ENCODE peak calls at places on chromosome 18, in ten cellular contexts. V is A549, N is ovary, T is stomach, B is K562, U is transverse colon, I is tibial nerve, J is SK-N-SH, C is esophagus muscularis mucosa, H is GM12878. Q is an unnamed sample.

GRCh38 chr18:35581555-35582309 is at the start of gene GALNT1:
- DNase-seq in V (no peak), N (peak), T (no peak), B (peak), U (no peak), I (no peak), J (peak), C (no peak), H (no peak), Q (no peak)

GRCh38 chr18:67582488-67582887 is 66.0 kb upstream of the DSEL start:
- DNase-seq in V (no peak), N (no peak), T (no peak), B (no peak), U (no peak), I (no peak), J (no peak), C (no peak), H (no peak), Q (no peak)

GRCh38 chr18:22432672-22433137 is 15.0 kb upstream of the CTAGE1 start:
- DNase-seq in V (peak), N (peak), T (peak), B (peak), U (peak), I (peak), J (no peak), C (peak), H (no peak), Q (peak)

GRCh38 chr18:78238404-78239089 is 741.1 kb upstream of the SALL3 start:
- DNase-seq in V (no peak), N (no peak), T (no peak), B (no peak), U (no peak), I (no peak), J (no peak), C (peak), H (no peak), Q (no peak)

GRCh38 chr18:8701546-8702118 is 3.7 kb upstream of the MTCL1 start:
- DNase-seq in V (peak), N (no peak), T (no peak), B (no peak), U (no peak), I (no peak), J (peak), C (no peak), H (no peak), Q (peak)

GRCh38 chr18:75204978-75205759 is 3.8 kb downstream of the PTGR3 start:
- DNase-seq in V (no peak), N (no peak), T (no peak), B (no peak), U (no peak), I (no peak), J (no peak), C (peak), H (no peak), Q (no peak)

GRCh38 chr18:79687806-79688205 is 8.2 kb downstream of the CTDP1 start:
- DNase-seq in V (no peak), N (no peak), T (no peak), B (no peak), U (no peak), I (no peak), J (peak), C (no peak), H (no peak), Q (no peak)

GRCh38 chr18:577606-578005 is 2.6 kb upstream of the CETN1 start:
- DNase-seq in V (no peak), N (no peak), T (no peak), B (no peak), U (no peak), I (no peak), J (no peak), C (no peak), H (no peak), Q (no peak)

GRCh38 chr18:79950440-79951341 is 762 bp downstream of the SLC66A2 start:
- DNase-seq in V (peak), N (peak), T (peak), B (peak), U (peak), I (no peak), J (peak), C (no peak), H (no peak), Q (peak)

GRCh38 chr18:28359177-28359576 is 182.2 kb upstream of the CDH2 start:
- DNase-seq in V (no peak), N (no peak), T (no peak), B (no peak), U (no peak), I (no peak), J (no peak), C (no peak), H (no peak), Q (no peak)

GRCh38 chr18:74396252-74397204 is 60.6 kb downstream of the DIPK1C start:
- DNase-seq in V (no peak), N (no peak), T (no peak), B (no peak), U (no peak), I (no peak), J (no peak), C (no peak), H (no peak), Q (no peak)

GRCh38 chr18:53909668-53910067 is 314.8 kb downstream of the MBD2 start:
- DNase-seq in V (peak), N (no peak), T (no peak), B (peak), U (no peak), I (no peak), J (peak), C (no peak), H (no peak), Q (no peak)

GRCh38 chr18:50178601-50179000 is 16.3 kb downstream of the MYO5B start:
- DNase-seq in V (no peak), N (no peak), T (no peak), B (no peak), U (no peak), I (no peak), J (no peak), C (no peak), H (no peak), Q (no peak)

GRCh38 chr18:51614033-51614432 is 416.6 kb upstream of the MEX3C start:
- DNase-seq in V (peak), N (no peak), T (no peak), B (no peak), U (no peak), I (no peak), J (peak), C (no peak), H (no peak), Q (no peak)

GRCh38 chr18:5943514-5943913 is 48.2 kb upstream of the TMEM200C start:
- DNase-seq in V (no peak), N (no peak), T (no peak), B (no peak), U (no peak), I (no peak), J (no peak), C (no peak), H (no peak), Q (no peak)

GRCh38 chr18:8469793-8470192 is 139.4 kb upstream of the RAB12 start:
- DNase-seq in V (no peak), N (no peak), T (no peak), B (no peak), U (no peak), I (no peak), J (no peak), C (no peak), H (no peak), Q (no peak)

GRCh38 chr18:12233378-12233777 is 20.8 kb upstream of the CIDEA start:
- DNase-seq in V (no peak), N (no peak), T (no peak), B (peak), U (no peak), I (no peak), J (no peak), C (peak), H (no peak), Q (no peak)

GRCh38 chr18:66344227-66344626 is 259.7 kb downstream of the CDH19 start:
- DNase-seq in V (no peak), N (no peak), T (no peak), B (no peak), U (no peak), I (no peak), J (no peak), C (no peak), H (no peak), Q (no peak)

GRCh38 chr18:49668583-49669290 is 106.9 kb downstream of the LIPG start:
- DNase-seq in V (no peak), N (peak), T (no peak), B (no peak), U (peak), I (peak), J (no peak), C (no peak), H (no peak), Q (peak)

GRCh38 chr18:50614838-50615237 is 55.0 kb downstream of the MAPK4 start:
- DNase-seq in V (no peak), N (no peak), T (no peak), B (no peak), U (no peak), I (peak), J (no peak), C (no peak), H (no peak), Q (no peak)

GRCh38 chr18:36158261-36158867 is 28.7 kb downstream of the ELP2 start:
- DNase-seq in V (no peak), N (no peak), T (no peak), B (no peak), U (no peak), I (no peak), J (no peak), C (no peak), H (no peak), Q (no peak)

GRCh38 chr18:75036941-75037516 is 171.9 kb downstream of the PTGR3 start:
- DNase-seq in V (no peak), N (no peak), T (no peak), B (no peak), U (no peak), I (no peak), J (no peak), C (peak), H (no peak), Q (no peak)

GRCh38 chr18:41681138-41681881 is 273.7 kb upstream of the PIK3C3 start:
- DNase-seq in V (no peak), N (no peak), T (no peak), B (no peak), U (no peak), I (no peak), J (no peak), C (no peak), H (no peak), Q (no peak)

GRCh38 chr18:8162797-8163196 is 446.4 kb upstream of the RAB12 start:
- DNase-seq in V (no peak), N (no peak), T (no peak), B (no peak), U (no peak), I (no peak), J (no peak), C (no peak), H (no peak), Q (peak)

GRCh38 chr18:40124107-40124506 is 1830.9 kb upstream of the PIK3C3 start:
- DNase-seq in V (no peak), N (no peak), T (no peak), B (no peak), U (no peak), I (no peak), J (no peak), C (no peak), H (no peak), Q (no peak)

GRCh38 chr18:45775241-45775676 is 50.2 kb upstream of the SIGLEC15 start:
- DNase-seq in V (peak), N (peak), T (peak), B (peak), U (peak), I (peak), J (peak), C (peak), H (no peak), Q (peak)

GRCh38 chr18:28331551-28331950 is 154.6 kb upstream of the CDH2 start:
- DNase-seq in V (no peak), N (no peak), T (no peak), B (no peak), U (no peak), I (no peak), J (no peak), C (no peak), H (no peak), Q (no peak)

DNA sequence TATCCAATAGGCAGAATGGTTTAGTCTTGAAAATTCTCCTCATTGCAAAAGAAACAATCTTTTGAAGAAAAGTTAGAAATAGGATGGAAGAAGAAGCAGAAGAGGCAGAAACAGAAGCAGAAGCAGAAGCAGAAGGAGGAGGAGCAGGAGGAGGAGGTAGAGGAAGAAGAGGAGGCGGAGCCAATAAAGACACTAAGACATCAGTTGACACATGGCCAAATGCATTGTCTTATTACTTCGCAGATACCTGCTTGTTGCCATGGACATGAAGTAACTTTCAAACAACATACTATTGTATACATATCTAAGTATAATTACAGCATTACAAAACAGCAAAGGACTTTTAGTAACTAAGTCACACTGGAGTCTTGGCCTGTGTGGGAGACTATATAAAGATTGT is 606.3 kb downstream of the METTL4 start:
- DNase-seq in V (no peak), N (no peak), T (no peak), B (no peak), U (no peak), I (no peak), J (no peak), C (no peak), H (no peak), Q (no peak)
- TF ChIP-seq EP300 in V (no peak), N (no peak), T (no peak), B (no peak), U (no peak), I (no peak), J (no peak), C (no peak), H (no peak), Q (no peak)

DNA sequence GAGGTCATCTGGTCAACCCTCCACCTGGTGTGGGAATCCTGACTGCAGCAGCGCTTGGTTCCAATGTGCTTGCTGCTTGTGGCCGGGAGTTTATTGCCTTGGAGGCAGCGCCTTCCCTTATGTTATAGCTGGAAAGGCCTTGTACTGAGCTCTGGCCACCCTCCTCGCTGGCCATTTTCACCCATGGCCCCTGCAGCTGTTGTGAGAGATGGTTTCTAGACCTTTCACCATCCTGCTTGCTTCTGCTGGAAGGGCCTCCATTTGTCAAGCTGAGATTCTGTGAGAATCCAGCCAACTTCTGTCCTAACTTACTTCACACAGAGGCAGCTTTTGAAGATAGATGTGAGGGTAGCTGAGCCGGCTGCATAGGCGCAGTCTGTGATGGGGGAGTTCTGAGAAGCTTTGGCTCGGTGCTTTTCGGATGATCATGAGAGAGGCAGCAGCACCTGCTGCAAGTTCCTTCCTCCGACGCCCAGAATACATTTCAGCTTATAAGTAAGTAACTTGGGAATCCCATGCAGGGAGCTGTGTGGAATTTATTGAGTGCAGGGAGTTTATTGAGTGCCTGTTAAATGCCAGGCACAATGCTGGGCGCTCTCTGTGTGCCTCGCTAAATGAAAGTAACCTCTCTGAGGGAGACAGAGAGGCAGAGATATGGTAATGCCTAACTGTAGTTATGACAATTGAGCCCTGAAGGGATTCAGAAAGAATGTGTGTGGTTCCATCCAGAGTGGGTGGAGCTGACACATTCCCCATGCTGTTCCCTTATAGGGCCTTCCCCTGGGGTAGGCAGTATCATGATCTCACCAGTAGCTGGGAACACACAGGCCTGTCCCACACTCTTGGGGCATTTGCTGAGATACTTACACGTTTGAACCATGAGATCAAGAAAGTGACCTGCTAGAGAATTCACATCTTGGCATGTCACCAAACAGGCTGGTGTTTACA is 8.9 kb downstream of the CTIF start:
- DNase-seq in V (no peak), N (no peak), T (no peak), B (peak), U (no peak), I (no peak), J (no peak), C (no peak), H (no peak), Q (no peak)
- H3K4me3 ChIP-seq in V (no peak), N (no peak), T (no peak), B (no peak), U (no peak), I (no peak), J (no peak), C (no peak), H (no peak), Q (no peak)

GRCh38 chr18:44123743-44124142 is 556.9 kb upstream of the SETBP1 start:
- DNase-seq in V (no peak), N (no peak), T (no peak), B (no peak), U (no peak), I (no peak), J (no peak), C (no peak), H (no peak), Q (no peak)

GRCh38 chr18:44126598-44126997 is 554.1 kb upstream of the SETBP1 start:
- DNase-seq in V (no peak), N (no peak), T (no peak), B (no peak), U (no peak), I (no peak), J (no peak), C (no peak), H (no peak), Q (no peak)

GRCh38 chr18:44133483-44133882 is 547.2 kb upstream of the SETBP1 start:
- DNase-seq in V (no peak), N (no peak), T (no peak), B (no peak), U (no peak), I (no peak), J (no peak), C (no peak), H (no peak), Q (no peak)

GRCh38 chr18:44130365-44130942 is 550.2 kb upstream of the SETBP1 start:
- DNase-seq in V (peak), N (no peak), T (no peak), B (peak), U (peak), I (no peak), J (peak), C (no peak), H (no peak), Q (no peak)

GRCh38 chr18:44128365-44128764 is 552.3 kb upstream of the SETBP1 start:
- DNase-seq in V (no peak), N (no peak), T (no peak), B (no peak), U (no peak), I (no peak), J (no peak), C (no peak), H (no peak), Q (no peak)
- TF ChIP-seq EP300 in V (no peak), N (no peak), T (no peak), B (no peak), U (no peak), I (no peak), J (no peak), C (no peak), H (no peak), Q (no peak)

GRCh38 chr18:56825312-56825711 is 174.2 kb downstream of the WDR7 start:
- DNase-seq in V (no peak), N (no peak), T (no peak), B (no peak), U (no peak), I (no peak), J (no peak), C (no peak), H (no peak), Q (no peak)
- H3K4me3 ChIP-seq in V (no peak), N (no peak), T (no peak), B (no peak), U (no peak), I (no peak), J (no peak), C (no peak), H (no peak), Q (no peak)

GRCh38 chr18:70496749-70497294 is 208.0 kb downstream of the SOCS6 start:
- DNase-seq in V (no peak), N (no peak), T (no peak), B (no peak), U (no peak), I (no peak), J (peak), C (no peak), H (no peak), Q (no peak)
- TF ChIP-seq EP300 in V (no peak), N (no peak), T (no peak), B (no peak), U (no peak), I (no peak), J (peak), C (no peak), H (no peak), Q (no peak)

GRCh38 chr18:76592981-76593381 is 97.9 kb upstream of the ZNF516 start:
- DNase-seq in V (no peak), N (no peak), T (no peak), B (no peak), U (no peak), I (no peak), J (no peak), C (no peak), H (no peak), Q (no peak)
- H3K4me3 ChIP-seq in V (no peak), N (no peak), T (no peak), B (no peak), U (no peak), I (no peak), J (no peak), C (no peak), H (no peak), Q (no peak)